ENCODE peak calls at places on chromosomes 2 and 18, in four cellular contexts. N is K562, O is IMR-90, A is HepG2. Q is an unnamed sample.

GRCh38 chr18:11050966-11051365 is 98.4 kb downstream of the PIEZO2 start:
- DNase-seq in N (no peak), O (no peak), A (no peak), Q (no peak)

GRCh38 chr18:63342206-63342605 is 22.6 kb upstream of the BCL2 start:
- DNase-seq in N (peak; percentile 56), O (peak; percentile 28), A (no peak), Q (peak; percentile 64)

GRCh38 chr2:54259413-54260240 is 3.6 kb upstream of the TSPYL6 start:
- DNase-seq in N (no peak), O (peak; percentile 22), A (no peak), Q (no peak)

GRCh38 chr2:101081508-101081907 is 69.7 kb downstream of the TBC1D8 start:
- DNase-seq in N (no peak), O (no peak), A (no peak), Q (no peak)

GRCh38 chr2:37928377-37928776 is 3.3 kb downstream of the RMDN2 start:
- DNase-seq in N (no peak), O (no peak), A (peak; percentile 67), Q (no peak)

GRCh38 chr2:170930132-170931109 is 1.4 kb downstream of the GORASP2 start:
- DNase-seq in N (peak; percentile 79), O (peak; percentile 17), A (peak; percentile 82), Q (peak; percentile 73)

GRCh38 chr2:43484323-43484930 is 111.4 kb downstream of the THADA start:
- DNase-seq in N (peak; percentile 81), O (peak; percentile 85), A (peak; percentile 85), Q (peak; percentile 85)

GRCh38 chr18:61635901-61636528 is 256.8 kb downstream of the RNF152 start:
- DNase-seq in N (peak; percentile 30), O (peak; percentile 63), A (peak; percentile 18), Q (peak; percentile 16)

GRCh38 chr2:7860693-7861092 is 821.2 kb upstream of the ID2 start:
- DNase-seq in N (no peak), O (peak; percentile 41), A (no peak), Q (no peak)

GRCh38 chr2:158878003-158878402 is 82.9 kb downstream of the DAPL1 start:
- DNase-seq in N (no peak), O (no peak), A (no peak), Q (no peak)

GRCh38 chr2:177275671-177276070 is 11.1 kb upstream of the NFE2L2 start:
- DNase-seq in N (no peak), O (peak; percentile 86), A (no peak), Q (no peak)

GRCh38 chr18:35131387-35132283 is 90.4 kb downstream of the MAPRE2 start:
- DNase-seq in N (no peak), O (peak; percentile 24), A (no peak), Q (no peak)

GRCh38 chr2:184599054-184599874 is 935 bp downstream of the ZNF804A start:
- DNase-seq in N (no peak), O (peak; percentile 34), A (no peak), Q (no peak)

GRCh38 chr18:902179-902718 is 2.4 kb upstream of the ADCYAP1 start:
- DNase-seq in N (peak; percentile 52), O (no peak), A (no peak), Q (no peak)

GRCh38 chr18:64966667-64967066 is 784.1 kb upstream of the CDH7 start:
- DNase-seq in N (no peak), O (no peak), A (no peak), Q (no peak)

GRCh38 chr2:165895974-165896373 is 57.6 kb downstream of the TTC21B start:
- DNase-seq in N (no peak), O (no peak), A (no peak), Q (no peak)
- H3K4me3 ChIP-seq in N (no peak overlapping the region), O (no peak overlapping the region), A (no peak overlapping the region), Q (no peak overlapping the region)

GRCh38 chr2:70367722-70368323 is 66.0 kb upstream of the FAM136A start:
- DNase-seq in N (peak; percentile 12), O (peak; percentile 14), A (no peak), Q (peak; percentile 53)
- TF ChIP-seq MAZ in N (no peak), O (no peak), A (no peak), Q (no peak)

GRCh38 chr2:10057231-10058107 is 14.1 kb downstream of the KLF11 start:
- DNase-seq in N (peak; percentile 87), O (peak; percentile 88), A (peak; percentile 51), Q (no peak)
- H3K4me3 ChIP-seq in N (peak overlapping the region; percentile 40), O (no peak overlapping the region), A (peak overlapping the region; percentile 58), Q (no peak overlapping the region)

GRCh38 chr18:36649205-36649604 is 179.6 kb downstream of the TPGS2 start:
- DNase-seq in N (no peak), O (no peak), A (no peak), Q (no peak)

GRCh38 chr18:36650906-36651305 is 177.9 kb downstream of the TPGS2 start:
- DNase-seq in N (no peak), O (no peak), A (no peak), Q (no peak)

GRCh38 chr18:36648803-36649202 is 180.0 kb downstream of the TPGS2 start:
- DNase-seq in N (no peak), O (no peak), A (no peak), Q (no peak)

GRCh38 chr18:36652503-36652902 is 176.3 kb downstream of the TPGS2 start:
- DNase-seq in N (no peak), O (no peak), A (no peak), Q (no peak)

GRCh38 chr18:36650206-36650605 is 178.6 kb downstream of the TPGS2 start:
- DNase-seq in N (no peak), O (no peak), A (no peak), Q (no peak)
- TF ChIP-seq MAZ in N (no peak), O (no peak), A (no peak), Q (no peak)